ENCODE peak calls at places on chromosomes 5 and 9, in eight cellular contexts. One of them, this sample, is unnamed.

GRCh38 chr5:24325306-24325832 is 319.4 kb downstream of the CDH10 start:
- DNase-seq in fibroblast of lung: no peak
- DNase-seq in C1 segment of cervical spinal cord: no peak
- DNase-seq in endothelial cell: no peak
- DNase-seq in amniotic epithelial cell: no peak
- DNase-seq in kidney tubule cell: peak; percentile 6
- DNase-seq in hippocampal formation: no peak
- DNase-seq in NCI-H1694 treated with DMSO at 0.1 percent for 48 hours: no peak
- DNase-seq in this sample: no peak

GRCh38 chr9:105693435-105694275 is 686 bp upstream of the TMEM38B start:
- DNase-seq in C1 segment of cervical spinal cord: no peak
- DNase-seq in NCI-H1694 treated with DMSO at 0.1 percent for 48 hours: no peak
- DNase-seq in endothelial cell: no peak
- DNase-seq in amniotic epithelial cell: no peak
- DNase-seq in kidney tubule cell: no peak
- DNase-seq in fibroblast of lung: no peak
- DNase-seq in hippocampal formation: no peak
- DNase-seq in this sample: no peak

GRCh38 chr5:159175547-159175946 is 33.8 kb downstream of the RNF145 start:
- DNase-seq in fibroblast of lung: peak; percentile 31
- DNase-seq in hippocampal formation: no peak
- DNase-seq in kidney tubule cell: no peak
- DNase-seq in endothelial cell: no peak
- DNase-seq in amniotic epithelial cell: peak; percentile 64
- DNase-seq in NCI-H1694 treated with DMSO at 0.1 percent for 48 hours: no peak
- DNase-seq in C1 segment of cervical spinal cord: no peak
- DNase-seq in this sample: no peak

GRCh38 chr9:107049825-107050184 is 186.8 kb downstream of the ZNF462 start:
- DNase-seq in hippocampal formation: no peak
- DNase-seq in kidney tubule cell: no peak
- DNase-seq in C1 segment of cervical spinal cord: no peak
- DNase-seq in NCI-H1694 treated with DMSO at 0.1 percent for 48 hours: no peak
- DNase-seq in amniotic epithelial cell: no peak
- DNase-seq in endothelial cell: no peak
- DNase-seq in fibroblast of lung: no peak
- DNase-seq in this sample: no peak

GRCh38 chr5:169296456-169297220 is 4.3 kb downstream of the SLIT3 start:
- DNase-seq in NCI-H1694 treated with DMSO at 0.1 percent for 48 hours: no peak
- DNase-seq in hippocampal formation: no peak
- DNase-seq in kidney tubule cell: no peak
- DNase-seq in endothelial cell: no peak
- DNase-seq in amniotic epithelial cell: peak; percentile 34
- DNase-seq in fibroblast of lung: peak; percentile 84
- DNase-seq in C1 segment of cervical spinal cord: no peak
- DNase-seq in this sample: no peak

GRCh38 chr9:132350861-132351315 is 3.9 kb downstream of the SETX start:
- DNase-seq in fibroblast of lung: peak; percentile 35
- DNase-seq in C1 segment of cervical spinal cord: no peak
- DNase-seq in amniotic epithelial cell: no peak
- DNase-seq in endothelial cell: no peak
- DNase-seq in kidney tubule cell: peak; percentile 13
- DNase-seq in NCI-H1694 treated with DMSO at 0.1 percent for 48 hours: no peak
- DNase-seq in hippocampal formation: no peak
- DNase-seq in this sample: no peak

GRCh38 chr9:115264333-115264732 is 146.4 kb upstream of the TNC start:
- DNase-seq in fibroblast of lung: peak; percentile 44
- DNase-seq in amniotic epithelial cell: peak; percentile 82
- DNase-seq in C1 segment of cervical spinal cord: no peak
- DNase-seq in kidney tubule cell: no peak
- DNase-seq in NCI-H1694 treated with DMSO at 0.1 percent for 48 hours: no peak
- DNase-seq in hippocampal formation: no peak
- DNase-seq in endothelial cell: no peak
- DNase-seq in this sample: no peak

GRCh38 chr5:15424769-15425168 is 75.2 kb upstream of the FBXL7 start:
- DNase-seq in fibroblast of lung: no peak
- DNase-seq in kidney tubule cell: no peak
- DNase-seq in amniotic epithelial cell: no peak
- DNase-seq in NCI-H1694 treated with DMSO at 0.1 percent for 48 hours: no peak
- DNase-seq in endothelial cell: no peak
- DNase-seq in hippocampal formation: no peak
- DNase-seq in C1 segment of cervical spinal cord: no peak
- DNase-seq in this sample: no peak

GRCh38 chr5:163261647-163262269 is 175.6 kb upstream of the CCNG1 start:
- DNase-seq in hippocampal formation: no peak
- DNase-seq in endothelial cell: peak; percentile 9
- DNase-seq in kidney tubule cell: no peak
- DNase-seq in NCI-H1694 treated with DMSO at 0.1 percent for 48 hours: no peak
- DNase-seq in amniotic epithelial cell: no peak
- DNase-seq in C1 segment of cervical spinal cord: no peak
- DNase-seq in fibroblast of lung: no peak
- DNase-seq in this sample: no peak

GRCh38 chr5:141799507-141800167 is 78.6 kb downstream of the PCDH1 start:
- DNase-seq in fibroblast of lung: no peak
- DNase-seq in amniotic epithelial cell: no peak
- DNase-seq in endothelial cell: no peak
- DNase-seq in hippocampal formation: no peak
- DNase-seq in kidney tubule cell: no peak
- DNase-seq in NCI-H1694 treated with DMSO at 0.1 percent for 48 hours: no peak
- DNase-seq in C1 segment of cervical spinal cord: no peak
- DNase-seq in this sample: no peak

GRCh38 chr9:35907732-35908483 is 1.4 kb upstream of the SPAAR start:
- DNase-seq in fibroblast of lung: peak; percentile 96
- DNase-seq in NCI-H1694 treated with DMSO at 0.1 percent for 48 hours: peak; percentile 68
- DNase-seq in endothelial cell: peak; percentile 77
- DNase-seq in amniotic epithelial cell: peak; percentile 97
- DNase-seq in C1 segment of cervical spinal cord: no peak
- DNase-seq in kidney tubule cell: peak; percentile 91
- DNase-seq in hippocampal formation: no peak
- DNase-seq in this sample: no peak

GRCh38 chr5:132075719-132076077 is 2.1 kb downstream of the CSF2 start:
- DNase-seq in hippocampal formation: no peak
- DNase-seq in fibroblast of lung: no peak
- DNase-seq in C1 segment of cervical spinal cord: no peak
- DNase-seq in kidney tubule cell: no peak
- DNase-seq in NCI-H1694 treated with DMSO at 0.1 percent for 48 hours: no peak
- DNase-seq in endothelial cell: no peak
- DNase-seq in amniotic epithelial cell: no peak
- DNase-seq in this sample: no peak

GRCh38 chr9:109274768-109275596 is 45.9 kb downstream of the EPB41L4B start:
- DNase-seq in hippocampal formation: no peak
- DNase-seq in kidney tubule cell: no peak
- DNase-seq in fibroblast of lung: no peak
- DNase-seq in endothelial cell: no peak
- DNase-seq in amniotic epithelial cell: no peak
- DNase-seq in NCI-H1694 treated with DMSO at 0.1 percent for 48 hours: peak; percentile 75
- DNase-seq in C1 segment of cervical spinal cord: no peak
- DNase-seq in this sample: no peak

GRCh38 chr9:116891438-116891837 is 204.3 kb downstream of the TRIM32 start:
- DNase-seq in NCI-H1694 treated with DMSO at 0.1 percent for 48 hours: no peak
- DNase-seq in fibroblast of lung: no peak
- DNase-seq in C1 segment of cervical spinal cord: no peak
- DNase-seq in amniotic epithelial cell: no peak
- DNase-seq in kidney tubule cell: peak; percentile 43
- DNase-seq in endothelial cell: no peak
- DNase-seq in hippocampal formation: no peak
- DNase-seq in this sample: no peak

GRCh38 chr5:138352722-138353549 is 451 bp downstream of the KDM3B start:
- DNase-seq in amniotic epithelial cell: peak; percentile 42
- DNase-seq in hippocampal formation: peak; percentile 75
- DNase-seq in kidney tubule cell: peak; percentile 70
- DNase-seq in C1 segment of cervical spinal cord: peak; percentile 73
- DNase-seq in NCI-H1694 treated with DMSO at 0.1 percent for 48 hours: no peak
- DNase-seq in fibroblast of lung: peak; percentile 56
- DNase-seq in endothelial cell: peak; percentile 56
- DNase-seq in this sample: peak; percentile 72

GRCh38 chr9:35801328-35802128 is 10.1 kb downstream of the NPR2 start:
- DNase-seq in C1 segment of cervical spinal cord: no peak
- DNase-seq in hippocampal formation: no peak
- DNase-seq in amniotic epithelial cell: no peak
- DNase-seq in endothelial cell: no peak
- DNase-seq in kidney tubule cell: no peak
- DNase-seq in fibroblast of lung: no peak
- DNase-seq in NCI-H1694 treated with DMSO at 0.1 percent for 48 hours: no peak
- DNase-seq in this sample: no peak

GRCh38 chr5:122129332-122129731 is at the start of gene ZNF474:
- DNase-seq in C1 segment of cervical spinal cord: no peak
- DNase-seq in fibroblast of lung: peak; percentile 93
- DNase-seq in endothelial cell: peak; percentile 65
- DNase-seq in NCI-H1694 treated with DMSO at 0.1 percent for 48 hours: no peak
- DNase-seq in kidney tubule cell: peak; percentile 98
- DNase-seq in hippocampal formation: no peak
- DNase-seq in amniotic epithelial cell: peak; percentile 98
- DNase-seq in this sample: no peak

GRCh38 chr5:14208071-14209021 is 65.2 kb downstream of the TRIO start:
- DNase-seq in NCI-H1694 treated with DMSO at 0.1 percent for 48 hours: no peak
- DNase-seq in endothelial cell: no peak
- DNase-seq in C1 segment of cervical spinal cord: no peak
- DNase-seq in hippocampal formation: no peak
- DNase-seq in kidney tubule cell: peak; percentile 76
- DNase-seq in amniotic epithelial cell: peak; percentile 96
- DNase-seq in fibroblast of lung: peak; percentile 95
- DNase-seq in this sample: no peak

GRCh38 chr5:54874337-54875021 is 110.9 kb downstream of the ESM1 start:
- DNase-seq in amniotic epithelial cell: peak; percentile 82
- DNase-seq in NCI-H1694 treated with DMSO at 0.1 percent for 48 hours: no peak
- DNase-seq in hippocampal formation: no peak
- DNase-seq in fibroblast of lung: peak; percentile 48
- DNase-seq in endothelial cell: no peak
- DNase-seq in C1 segment of cervical spinal cord: no peak
- DNase-seq in kidney tubule cell: no peak
- DNase-seq in this sample: no peak